ENCODE peak calls at places on chromosomes 11 and 22, in six cellular contexts. W is GM04504, X is amniotic stem cell, S is mesenchymal stem cell, G is brain microvascular endothelial cell, O is heart left ventricle. B is an unnamed sample.
A peak's percentile ranks its signal among the peaks of the same experiment; 100 is the strongest.

GRCh38 chr11:111097191-111097590 is 148.3 kb upstream of the POU2AF2 start:
- DNase-seq in O (peak; percentile 41), G (no peak), S (peak; percentile 32), W (peak; percentile 7), X (no peak), B (peak; percentile 61)

GRCh38 chr11:20474176-20474950 is 86.8 kb downstream of the PRMT3 start:
- DNase-seq in S (no peak), W (no peak), G (no peak), O (no peak), X (no peak), B (no peak)

GRCh38 chr11:10488581-10489443 is 33.7 kb downstream of the AMPD3 start:
- DNase-seq in X (no peak), O (no peak), S (no peak), W (no peak), G (no peak), B (no peak)

GRCh38 chr11:126153999-126154398 is 57.5 kb downstream of the RPUSD4 start:
- DNase-seq in G (no peak), O (no peak), W (no peak), X (no peak), S (peak; percentile 89), B (peak; percentile 69)

GRCh38 chr11:69007978-69008381 is 5.1 kb downstream of the MRGPRF start:
- DNase-seq in G (no peak), W (no peak), X (no peak), O (no peak), S (peak; percentile 52), B (peak; percentile 57)

GRCh38 chr11:82676483-82677094 is 57.1 kb downstream of the FAM181B start:
- DNase-seq in W (no peak), S (no peak), O (no peak), X (no peak), G (no peak), B (no peak)

GRCh38 chr22:36548606-36549005 is 19.6 kb upstream of the EIF3D start:
- DNase-seq in X (no peak), G (no peak), W (no peak), S (no peak), O (peak; percentile 52), B (no peak)

GRCh38 chr11:117219455-117219854 is 12.4 kb downstream of the PCSK7 start:
- DNase-seq in S (no peak), G (no peak), W (no peak), X (no peak), O (no peak), B (no peak)

GRCh38 chr11:102204174-102204573 is 93.9 kb downstream of the YAP1 start:
- DNase-seq in X (no peak), O (no peak), W (no peak), G (no peak), S (no peak), B (no peak)

GRCh38 chr11:93537767-93538261 is 5.4 kb downstream of the SMCO4 start:
- DNase-seq in O (peak; percentile 43), W (no peak), S (peak; percentile 40), X (no peak), G (no peak), B (peak; percentile 45)

GRCh38 chr11:107999759-108000455 is 8.8 kb upstream of the CUL5 start:
- DNase-seq in S (peak; percentile 68), G (peak; percentile 21), O (no peak), W (no peak), X (no peak), B (peak; percentile 71)

GRCh38 chr11:73856001-73856663 is 20.5 kb downstream of the COA4 start:
- DNase-seq in O (no peak), W (no peak), G (no peak), S (no peak), X (no peak), B (no peak)

B was measured in hepatocyte.